ENCODE peak calls at places on chromosomes 3 and 15, in six cellular contexts. One of them, this sample, is unnamed.

GRCh38 chr3:120791958-120792357 is 49.4 kb downstream of the GTF2E1 start:
- DNase-seq in stimulated activated CD8-positive, alpha-beta memory T cell treated with anti-CD3 and anti-CD28 coated beads, Interleukin-7, amount 100 ng/mL, for 24 hours: no peak
- DNase-seq in body of pancreas: no peak
- DNase-seq in M059J: peak
- DNase-seq in left cardiac atrium: no peak
- DNase-seq in T-helper 17 cell: no peak
- DNase-seq in this sample: no peak

GRCh38 chr3:49656541-49657112 is 17.5 kb upstream of the APEH start:
- DNase-seq in body of pancreas: no peak
- DNase-seq in T-helper 17 cell: no peak
- DNase-seq in M059J: no peak
- DNase-seq in stimulated activated CD8-positive, alpha-beta memory T cell treated with anti-CD3 and anti-CD28 coated beads, Interleukin-7, amount 100 ng/mL, for 24 hours: no peak
- DNase-seq in left cardiac atrium: no peak
- DNase-seq in this sample: peak

GRCh38 chr15:49688135-49688790 is 67.4 kb downstream of the DTWD1 start:
- DNase-seq in left cardiac atrium: no peak
- DNase-seq in body of pancreas: no peak
- DNase-seq in stimulated activated CD8-positive, alpha-beta memory T cell treated with anti-CD3 and anti-CD28 coated beads, Interleukin-7, amount 100 ng/mL, for 24 hours: no peak
- DNase-seq in T-helper 17 cell: no peak
- DNase-seq in M059J: no peak
- DNase-seq in this sample: no peak

GRCh38 chr3:192515661-192516040 is 211.7 kb downstream of the FGF12 start:
- DNase-seq in body of pancreas: no peak
- DNase-seq in stimulated activated CD8-positive, alpha-beta memory T cell treated with anti-CD3 and anti-CD28 coated beads, Interleukin-7, amount 100 ng/mL, for 24 hours: no peak
- DNase-seq in left cardiac atrium: no peak
- DNase-seq in T-helper 17 cell: no peak
- DNase-seq in M059J: no peak
- DNase-seq in this sample: no peak

GRCh38 chr3:65402597-65402996 is 636.1 kb downstream of the MAGI1 start:
- DNase-seq in body of pancreas: peak
- DNase-seq in M059J: peak
- DNase-seq in T-helper 17 cell: no peak
- DNase-seq in left cardiac atrium: no peak
- DNase-seq in stimulated activated CD8-positive, alpha-beta memory T cell treated with anti-CD3 and anti-CD28 coated beads, Interleukin-7, amount 100 ng/mL, for 24 hours: no peak
- DNase-seq in this sample: no peak

GRCh38 chr3:182389041-182389815 is 404.1 kb upstream of the ATP11B start:
- DNase-seq in left cardiac atrium: no peak
- DNase-seq in body of pancreas: no peak
- DNase-seq in T-helper 17 cell: no peak
- DNase-seq in M059J: peak
- DNase-seq in stimulated activated CD8-positive, alpha-beta memory T cell treated with anti-CD3 and anti-CD28 coated beads, Interleukin-7, amount 100 ng/mL, for 24 hours: no peak
- DNase-seq in this sample: peak

GRCh38 chr15:66742286-66742685 is 40.2 kb downstream of the SMAD6 start:
- DNase-seq in body of pancreas: no peak
- DNase-seq in left cardiac atrium: peak
- DNase-seq in M059J: no peak
- DNase-seq in stimulated activated CD8-positive, alpha-beta memory T cell treated with anti-CD3 and anti-CD28 coated beads, Interleukin-7, amount 100 ng/mL, for 24 hours: no peak
- DNase-seq in T-helper 17 cell: no peak
- DNase-seq in this sample: no peak

GRCh38 chr3:13420051-13420816 is at the start of gene NUP210:
- DNase-seq in M059J: no peak
- DNase-seq in body of pancreas: peak
- DNase-seq in stimulated activated CD8-positive, alpha-beta memory T cell treated with anti-CD3 and anti-CD28 coated beads, Interleukin-7, amount 100 ng/mL, for 24 hours: peak
- DNase-seq in T-helper 17 cell: peak
- DNase-seq in left cardiac atrium: peak
- DNase-seq in this sample: peak

GRCh38 chr3:141412936-141413354 is 44.6 kb downstream of the ZBTB38 start:
- DNase-seq in body of pancreas: peak
- DNase-seq in left cardiac atrium: peak
- DNase-seq in stimulated activated CD8-positive, alpha-beta memory T cell treated with anti-CD3 and anti-CD28 coated beads, Interleukin-7, amount 100 ng/mL, for 24 hours: no peak
- DNase-seq in T-helper 17 cell: no peak
- DNase-seq in M059J: peak
- DNase-seq in this sample: no peak

GRCh38 chr3:150142936-150143335 is 172.2 kb upstream of the PFN2 start:
- DNase-seq in stimulated activated CD8-positive, alpha-beta memory T cell treated with anti-CD3 and anti-CD28 coated beads, Interleukin-7, amount 100 ng/mL, for 24 hours: no peak
- DNase-seq in M059J: peak
- DNase-seq in T-helper 17 cell: no peak
- DNase-seq in body of pancreas: no peak
- DNase-seq in left cardiac atrium: no peak
- DNase-seq in this sample: no peak

GRCh38 chr3:59790241-59790640 is 740.4 kb upstream of the CFAP20DC start:
- DNase-seq in left cardiac atrium: no peak
- DNase-seq in stimulated activated CD8-positive, alpha-beta memory T cell treated with anti-CD3 and anti-CD28 coated beads, Interleukin-7, amount 100 ng/mL, for 24 hours: no peak
- DNase-seq in body of pancreas: no peak
- DNase-seq in M059J: no peak
- DNase-seq in T-helper 17 cell: no peak
- DNase-seq in this sample: no peak

GRCh38 chr3:55519016-55519415 is 31.9 kb upstream of the WNT5A start:
- DNase-seq in M059J: peak
- DNase-seq in stimulated activated CD8-positive, alpha-beta memory T cell treated with anti-CD3 and anti-CD28 coated beads, Interleukin-7, amount 100 ng/mL, for 24 hours: no peak
- DNase-seq in T-helper 17 cell: no peak
- DNase-seq in body of pancreas: no peak
- DNase-seq in left cardiac atrium: no peak
- DNase-seq in this sample: no peak

GRCh38 chr3:65672876-65673815 is 365.6 kb downstream of the MAGI1 start:
- DNase-seq in M059J: peak
- DNase-seq in body of pancreas: peak
- DNase-seq in left cardiac atrium: peak
- DNase-seq in T-helper 17 cell: no peak
- DNase-seq in stimulated activated CD8-positive, alpha-beta memory T cell treated with anti-CD3 and anti-CD28 coated beads, Interleukin-7, amount 100 ng/mL, for 24 hours: no peak
- DNase-seq in this sample: peak

GRCh38 chr3:5160926-5161858 is 26.3 kb upstream of the EDEM1 start:
- DNase-seq in stimulated activated CD8-positive, alpha-beta memory T cell treated with anti-CD3 and anti-CD28 coated beads, Interleukin-7, amount 100 ng/mL, for 24 hours: no peak
- DNase-seq in T-helper 17 cell: no peak
- DNase-seq in body of pancreas: no peak
- DNase-seq in left cardiac atrium: no peak
- DNase-seq in M059J: peak
- DNase-seq in this sample: no peak

GRCh38 chr3:30286811-30287210 is 319.6 kb upstream of the TGFBR2 start:
- DNase-seq in T-helper 17 cell: no peak
- DNase-seq in body of pancreas: no peak
- DNase-seq in stimulated activated CD8-positive, alpha-beta memory T cell treated with anti-CD3 and anti-CD28 coated beads, Interleukin-7, amount 100 ng/mL, for 24 hours: no peak
- DNase-seq in left cardiac atrium: no peak
- DNase-seq in M059J: peak
- DNase-seq in this sample: no peak

GRCh38 chr3:26652157-26652556 is 29.6 kb downstream of the LRRC3B start:
- DNase-seq in left cardiac atrium: peak
- DNase-seq in body of pancreas: peak
- DNase-seq in M059J: no peak
- DNase-seq in stimulated activated CD8-positive, alpha-beta memory T cell treated with anti-CD3 and anti-CD28 coated beads, Interleukin-7, amount 100 ng/mL, for 24 hours: no peak
- DNase-seq in T-helper 17 cell: no peak
- DNase-seq in this sample: no peak

GRCh38 chr3:52893723-52894122 is 3.6 kb downstream of the STIMATE start:
- DNase-seq in body of pancreas: peak
- DNase-seq in M059J: no peak
- DNase-seq in stimulated activated CD8-positive, alpha-beta memory T cell treated with anti-CD3 and anti-CD28 coated beads, Interleukin-7, amount 100 ng/mL, for 24 hours: no peak
- DNase-seq in left cardiac atrium: peak
- DNase-seq in T-helper 17 cell: no peak
- DNase-seq in this sample: no peak